ENCODE peak calls at places on chromosomes 16 and 17, in eight cellular contexts. M is cardiac fibroblast, X is pancreas, D is Peyer's patch, Q is AG04450, G is neural crest cell, T is dorsolateral prefrontal cortex, P is thoracic aorta. A is an unnamed sample.

GRCh38 chr16:989354-989814 is 7.8 kb downstream of the SOX8 start:
- DNase-seq in Q (no peak), T (no peak), P (no peak), D (no peak), X (no peak), M (no peak), G (no peak), A (no peak)

GRCh38 chr17:2435181-2435741 is 34.4 kb upstream of the MNT start:
- DNase-seq in T (no peak), Q (no peak), P (no peak), X (no peak), G (peak), M (no peak), D (no peak), A (no peak)

GRCh38 chr17:68324114-68324513 is 32.8 kb downstream of the ARSG start:
- DNase-seq in Q (no peak), T (no peak), X (no peak), P (no peak), G (no peak), M (no peak), D (no peak), A (no peak)

GRCh38 chr17:75549246-75550138 is 24.0 kb downstream of the LLGL2 start:
- DNase-seq in Q (no peak), G (no peak), T (no peak), M (no peak), P (no peak), D (peak), X (peak), A (no peak)

GRCh38 chr16:53768593-53768992 is 64.6 kb downstream of the FTO start:
- DNase-seq in T (no peak), G (no peak), M (peak), Q (peak), P (no peak), X (no peak), D (no peak), A (no peak)

GRCh38 chr17:3802461-3803307 is 1.7 kb upstream of the ITGAE start:
- DNase-seq in M (peak), Q (peak), T (no peak), P (no peak), X (no peak), D (no peak), G (no peak), A (no peak)

GRCh38 chr16:75296606-75297005 is 45.2 kb upstream of the BCAR1 start:
- DNase-seq in X (no peak), G (no peak), Q (no peak), P (no peak), T (peak), M (peak), D (no peak), A (peak)

GRCh38 chr17:50027639-50028206 is 28.2 kb upstream of the ITGA3 start:
- DNase-seq in T (no peak), G (no peak), D (no peak), X (no peak), P (peak), Q (peak), M (peak), A (peak)

GRCh38 chr16:74743668-74744299 is 30.8 kb downstream of the FA2H start:
- DNase-seq in T (no peak), G (no peak), X (peak), M (peak), Q (peak), D (peak), P (no peak), A (no peak)

GRCh38 chr16:12185563-12185962 is 209.0 kb downstream of the SNX29 start:
- DNase-seq in P (no peak), D (no peak), T (no peak), M (no peak), X (no peak), Q (no peak), G (no peak), A (no peak)

GRCh38 chr16:73157861-73158260 is 109.9 kb upstream of the ZFHX3 start:
- DNase-seq in G (no peak), D (no peak), X (no peak), Q (no peak), M (no peak), P (no peak), T (no peak), A (no peak)

GRCh38 chr16:4859900-4860255 is 12.6 kb downstream of the UBN1 start:
- DNase-seq in P (no peak), X (no peak), D (no peak), G (no peak), T (no peak), M (peak), Q (no peak), A (no peak)

GRCh38 chr17:33964344-33964979 is 290.6 kb upstream of the CCL2 start:
- DNase-seq in G (no peak), Q (no peak), X (no peak), T (no peak), M (no peak), P (no peak), D (no peak), A (no peak)

GRCh38 chr17:69314246-69315030 is 12.5 kb downstream of the ABCA5 start:
- DNase-seq in P (no peak), X (no peak), D (no peak), Q (no peak), M (no peak), G (no peak), T (no peak), A (no peak)

GRCh38 chr17:41649923-41650519 is 25.6 kb upstream of the KRT17 start:
- DNase-seq in M (no peak), Q (no peak), X (no peak), T (no peak), P (no peak), D (peak), G (no peak), A (no peak)

GRCh38 chr16:2895813-2896212 is 12.8 kb downstream of the FLYWCH2 start:
- DNase-seq in X (no peak), M (peak), T (no peak), P (no peak), G (no peak), Q (no peak), D (no peak), A (no peak)

GRCh38 chr17:41717408-41718286 is 5.5 kb downstream of the GAST start:
- DNase-seq in Q (no peak), G (no peak), D (no peak), X (no peak), T (no peak), P (no peak), M (peak), A (no peak)

GRCh38 chr16:48617711-48618148 is 7.8 kb upstream of the N4BP1 start:
- DNase-seq in D (no peak), X (no peak), T (no peak), M (peak), P (no peak), Q (no peak), G (no peak), A (peak)

GRCh38 chr17:80783971-80784370 is 207.7 kb upstream of the CHMP6 start:
- DNase-seq in T (no peak), M (no peak), D (no peak), G (no peak), P (no peak), X (peak), Q (no peak), A (no peak)

GRCh38 chr16:68345351-68345810 is 34.6 kb downstream of the PRMT7 start:
- DNase-seq in Q (no peak), G (no peak), T (no peak), M (no peak), D (no peak), X (no peak), P (no peak), A (no peak)

GRCh38 chr16:83666449-83666848 is 141.3 kb upstream of the HSBP1 start:
- DNase-seq in X (no peak), D (peak), G (no peak), T (no peak), M (no peak), P (no peak), Q (no peak), A (no peak)

GRCh38 chr17:59542960-59543635 is 22.3 kb upstream of the DHX40 start:
- DNase-seq in M (no peak), P (no peak), T (no peak), D (no peak), X (no peak), G (no peak), Q (no peak), A (no peak)

GRCh38 chr17:32722733-32723132 is 154.2 kb downstream of the MYO1D start:
- DNase-seq in M (peak), Q (no peak), X (no peak), T (no peak), G (no peak), P (no peak), D (no peak), A (no peak)

GRCh38 chr17:44385287-44386181 is 3.9 kb downstream of the ITGA2B start:
- DNase-seq in X (peak), T (peak), D (peak), G (peak), Q (peak), M (peak), P (no peak), A (peak)

GRCh38 chr17:45305532-45306087 is 11.2 kb downstream of the MAP3K14 start:
- DNase-seq in P (no peak), T (no peak), M (peak), D (no peak), G (no peak), X (no peak), Q (no peak), A (no peak)

GRCh38 chr16:22210285-22210684 is 4.2 kb downstream of the EEF2K start:
- DNase-seq in G (no peak), X (no peak), Q (no peak), T (no peak), D (no peak), M (no peak), P (no peak), A (no peak)

GRCh38 chr17:11506635-11507034 is 91.6 kb upstream of the DNAH9 start:
- DNase-seq in Q (no peak), T (no peak), G (peak), X (no peak), D (no peak), M (peak), P (no peak), A (no peak)

GRCh38 chr16:73166972-73167550 is 119.1 kb upstream of the ZFHX3 start:
- DNase-seq in X (no peak), G (no peak), Q (no peak), D (no peak), P (no peak), T (no peak), M (peak), A (no peak)

GRCh38 chr16:11160676-11161115 is 95.3 kb downstream of the SOCS1 start:
- DNase-seq in G (no peak), M (peak), D (no peak), T (no peak), P (no peak), X (no peak), Q (no peak), A (no peak)

GRCh38 chr17:29032798-29033197 is 10.1 kb upstream of the PIPOX start:
- DNase-seq in Q (no peak), T (no peak), P (no peak), X (no peak), G (no peak), M (peak), D (no peak), A (no peak)

GRCh38 chr17:73393962-73394361 is 82.2 kb upstream of the CDC42EP4 start:
- DNase-seq in T (no peak), M (peak), G (no peak), Q (no peak), D (no peak), P (no peak), X (no peak), A (no peak)

GRCh38 chr17:48611213-48611612 is 396 bp upstream of the HOXB7 start:
- DNase-seq in P (no peak), X (no peak), M (no peak), T (no peak), G (no peak), Q (no peak), D (no peak), A (no peak)

GRCh38 chr16:31869511-31870201 is 4.0 kb upstream of the ZNF267 start:
- DNase-seq in Q (peak), X (no peak), P (no peak), G (no peak), T (no peak), D (no peak), M (peak), A (no peak)

GRCh38 chr16:4359914-4360313 is 8.8 kb upstream of the PAM16 start:
- DNase-seq in G (no peak), D (no peak), Q (no peak), X (no peak), P (no peak), T (no peak), M (no peak), A (no peak)

GRCh38 chr17:81097943-81098308 is 63.0 kb downstream of the BAIAP2 start:
- DNase-seq in Q (no peak), P (no peak), X (no peak), G (no peak), T (no peak), D (no peak), M (no peak), A (peak)

GRCh38 chr17:17235212-17236174 is 1.5 kb downstream of the FLCN start:
- DNase-seq in D (no peak), Q (no peak), P (no peak), X (no peak), M (peak), G (no peak), T (no peak), A (no peak)

DNA sequence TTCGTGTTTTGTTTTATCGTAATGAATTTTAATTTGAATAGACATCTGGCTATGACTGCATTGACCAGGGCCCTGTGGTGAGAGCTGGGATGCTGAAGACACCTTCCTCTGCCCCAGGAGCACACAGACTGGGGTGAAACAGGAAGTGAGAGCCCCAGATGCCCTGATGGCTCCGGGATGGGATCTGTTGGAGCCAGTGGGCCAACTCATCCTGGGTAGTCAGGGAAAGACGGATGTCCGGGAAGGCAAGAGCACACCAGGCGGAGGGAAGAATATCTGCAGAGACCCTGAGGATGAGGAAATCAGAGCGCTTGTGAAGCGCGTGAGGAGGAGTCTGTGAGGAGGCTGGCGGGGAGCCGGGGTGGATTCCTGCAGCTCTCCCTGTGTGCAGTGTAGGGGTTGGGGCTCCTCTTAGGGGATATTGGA is 71.5 kb upstream of the LGALS9 start:
- DNase-seq in D (no peak), P (no peak), M (peak), Q (peak), T (no peak), G (no peak), X (no peak), A (no peak)
- TF ChIP-seq CTCF in D (no peak), P (no peak), M (peak), Q (peak), T (no peak), G (no peak), X (no peak), A (peak)

GRCh38 chr16:8937803-8938202 is 25.9 kb downstream of the USP7 start:
- DNase-seq in X (no peak), T (no peak), G (no peak), P (no peak), Q (no peak), D (no peak), M (no peak), A (no peak)

GRCh38 chr16:8936421-8936820 is 27.3 kb downstream of the USP7 start:
- DNase-seq in D (peak), P (no peak), T (no peak), M (peak), Q (no peak), G (no peak), X (no peak), A (no peak)

GRCh38 chr16:8931864-8932263 is 31.8 kb downstream of the USP7 start:
- DNase-seq in P (no peak), G (peak), T (no peak), Q (peak), X (no peak), D (no peak), M (peak), A (peak)

GRCh38 chr16:8934601-8935000 is 29.1 kb downstream of the USP7 start:
- DNase-seq in Q (no peak), D (no peak), T (no peak), G (no peak), X (no peak), P (no peak), M (no peak), A (no peak)

DNA sequence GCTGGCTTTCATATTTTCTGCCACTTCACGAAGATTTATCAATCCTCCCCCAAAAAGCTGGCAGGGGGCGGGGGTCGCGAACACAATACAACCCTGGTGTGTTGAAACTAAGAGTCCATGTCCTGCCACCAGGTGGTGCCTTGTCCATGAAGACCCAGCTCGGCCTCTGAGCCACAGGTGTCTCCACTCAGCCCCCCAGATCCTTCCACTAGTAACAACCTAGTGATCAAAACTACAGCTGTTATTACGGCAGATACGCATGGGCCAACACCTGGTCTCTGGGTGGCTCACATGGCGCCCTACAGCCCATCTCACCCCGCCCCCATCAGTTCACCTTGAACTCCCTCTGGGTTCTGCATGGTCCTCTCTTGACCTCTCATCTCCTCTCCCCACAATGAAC is 27.7 kb downstream of the USP7 start:
- DNase-seq in Q (no peak), T (no peak), P (no peak), M (no peak), X (no peak), D (no peak), G (no peak), A (no peak)
- TF ChIP-seq CTCF in Q (no peak), T (no peak), P (no peak), M (peak), X (no peak), D (no peak), G (no peak), A (no peak)

DNA sequence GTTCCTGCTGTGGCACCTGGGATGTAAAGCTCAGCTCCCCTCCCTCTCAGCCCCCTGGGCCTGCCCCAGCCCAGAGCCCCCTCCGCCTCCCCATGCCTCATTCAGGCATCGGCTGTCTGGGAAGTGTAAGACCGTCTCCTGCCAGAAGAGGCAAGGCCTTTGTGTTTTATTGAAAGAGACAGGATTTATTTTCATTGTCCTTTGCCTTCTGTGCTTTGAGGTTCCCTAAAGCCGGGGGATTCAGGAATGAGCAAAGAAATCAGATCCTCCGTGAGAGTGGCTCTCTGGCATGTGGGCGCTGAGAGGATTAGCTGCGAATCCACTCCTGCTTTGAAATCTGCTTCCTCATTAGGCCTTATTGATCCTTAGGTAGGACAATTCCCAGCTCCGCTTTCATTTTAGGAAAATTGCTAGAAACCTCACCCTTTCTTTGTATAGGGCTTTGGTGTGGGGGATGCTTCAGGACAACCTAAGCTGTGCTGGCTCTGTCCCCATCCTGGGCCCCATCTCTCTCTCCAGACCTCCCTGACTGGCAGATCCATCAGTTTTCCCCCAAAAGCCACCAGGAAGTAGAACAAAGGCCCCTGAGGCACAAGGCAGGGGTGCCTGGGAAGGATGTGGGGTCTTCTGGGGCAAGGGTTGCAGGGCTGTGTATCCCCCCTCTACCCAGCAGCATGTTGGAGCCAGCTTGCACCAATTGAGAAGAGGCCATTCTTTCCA is 211.4 kb upstream of the TNRC6C start:
- DNase-seq in P (no peak), G (no peak), Q (no peak), M (no peak), X (peak), D (peak), T (no peak), A (no peak)
- TF ChIP-seq CTCF in P (no peak), G (no peak), Q (no peak), M (no peak), X (no peak), D (no peak), T (no peak), A (no peak)

GRCh38 chr17:64277831-64278562 is 14.9 kb upstream of the TEX2 start:
- DNase-seq in X (no peak), T (no peak), P (no peak), Q (no peak), D (no peak), M (no peak), G (no peak), A (no peak)
- TF ChIP-seq CTCF in X (no peak), T (no peak), P (no peak), Q (no peak), D (no peak), M (no peak), G (no peak), A (no peak)

GRCh38 chr16:78543066-78543465 is 443.6 kb downstream of the WWOX start:
- DNase-seq in Q (no peak), G (no peak), M (no peak), T (no peak), X (no peak), P (no peak), D (no peak), A (no peak)
- TF ChIP-seq CTCF in Q (no peak), G (no peak), M (no peak), T (no peak), X (no peak), P (no peak), D (no peak), A (no peak)

A was measured in left ventricle myocardium inferior.